ENCODE peak calls at places on chromosomes 5 and 9, in seven cellular contexts. X is activated B cell treated with CpG ODN at 0.5 μM for 24 hours; B is NCI-H524 treated with DMSO at 0.1 percent for 48 hours; S is NCI-H774; I is stimulated activated naive CD8-positive, alpha-beta T cell treated with anti-CD3 and anti-CD28 coated beads, Interleukin-15, amount 100 ng/mL, for 72 hours; E is Kasumi-1; C is AML-193. O is an unnamed sample.

GRCh38 chr5:132493241-132493640 is 2.7 kb upstream of the IRF1 start:
- DNase-seq in C (no peak), E (no peak), S (no peak), X (no peak), I (no peak), B (no peak), O (no peak)

GRCh38 chr5:139410121-139410885 is 6.4 kb upstream of the SPATA24 start:
- DNase-seq in C (no peak), B (no peak), I (no peak), X (no peak), S (no peak), E (no peak), O (no peak)

GRCh38 chr5:160129841-160130240 is 10.6 kb upstream of the PWWP2A start:
- DNase-seq in B (no peak), X (no peak), I (no peak), S (no peak), E (no peak), C (no peak), O (no peak)

GRCh38 chr5:115246361-115246991 is 16.2 kb downstream of the PGGT1B start:
- DNase-seq in B (no peak), X (no peak), C (peak), E (peak), S (peak), I (no peak), O (peak)

GRCh38 chr5:40221796-40222195 is 457.9 kb upstream of the PTGER4 start:
- DNase-seq in X (no peak), C (no peak), S (no peak), E (no peak), B (no peak), I (no peak), O (no peak)

GRCh38 chr5:14929293-14930065 is 57.9 kb upstream of the ANKH start:
- DNase-seq in E (no peak), S (no peak), C (no peak), B (no peak), I (no peak), X (no peak), O (no peak)

GRCh38 chr9:71987471-71988371 is 72.7 kb downstream of the C9orf57 start:
- DNase-seq in E (no peak), X (no peak), C (no peak), S (no peak), B (no peak), I (no peak), O (no peak)

GRCh38 chr9:112076814-112077213 is 98.3 kb downstream of the SUSD1 start:
- DNase-seq in I (no peak), B (no peak), X (no peak), C (no peak), E (no peak), S (no peak), O (no peak)

GRCh38 chr9:118283488-118283887 is 579.3 kb downstream of the TLR4 start:
- DNase-seq in C (no peak), I (no peak), S (no peak), E (no peak), B (no peak), X (no peak), O (no peak)

GRCh38 chr9:112700080-112700479 is 17.8 kb downstream of the INIP start:
- DNase-seq in B (no peak), X (no peak), C (no peak), S (no peak), I (no peak), E (no peak), O (no peak)

GRCh38 chr5:39674209-39675082 is 249.7 kb upstream of the DAB2 start:
- DNase-seq in C (no peak), X (no peak), I (no peak), S (no peak), B (no peak), E (no peak), O (no peak)

GRCh38 chr5:133381571-133382365 is 230.6 kb downstream of the FSTL4 start:
- DNase-seq in S (no peak), C (no peak), I (no peak), B (no peak), E (no peak), X (no peak), O (no peak)